ENCODE peak calls at places on chromosomes 5 and 9, in nine cellular contexts. C is heart left ventricle, S is colonic mucosa, J is OCI-LY7, L is heart right ventricle, X is epithelial cell of esophagus, P is spleen, O is neural progenitor cell, D is BE2C. B is an unnamed sample.

GRCh38 chr9:131826966-131827525 is 87.2 kb upstream of the RAPGEF1 start:
- DNase-seq in C (no peak), S (no peak), J (no peak), L (no peak), X (peak), P (no peak), O (no peak), D (no peak), B (no peak)

GRCh38 chr5:72366324-72366976 is 46.3 kb downstream of the PTCD2 start:
- DNase-seq in C (peak), S (peak), J (peak), L (peak), X (peak), P (no peak), O (peak), D (peak), B (no peak)

GRCh38 chr9:84404095-84404686 is 63.6 kb upstream of the SLC28A3 start:
- DNase-seq in C (no peak), S (no peak), J (peak), L (no peak), X (peak), P (no peak), O (peak), D (no peak), B (no peak)

GRCh38 chr5:87754009-87754757 is 341.5 kb upstream of the CCNH start:
- DNase-seq in C (no peak), S (no peak), J (no peak), L (no peak), X (no peak), P (no peak), O (peak), D (no peak), B (no peak)

GRCh38 chr5:54719384-54720306 is 202.1 kb downstream of the SNX18 start:
- DNase-seq in C (peak), S (no peak), J (no peak), L (peak), X (peak), P (no peak), O (peak), D (no peak), B (no peak)

GRCh38 chr9:131046581-131047202 is 37.7 kb downstream of the LAMC3 start:
- DNase-seq in C (peak), S (peak), J (peak), L (peak), X (peak), P (peak), O (peak), D (peak), B (no peak)

GRCh38 chr9:7871977-7872730 is 72.6 kb upstream of the DMAC1 start:
- DNase-seq in C (no peak), S (no peak), J (no peak), L (no peak), X (peak), P (no peak), O (no peak), D (no peak), B (no peak)

GRCh38 chr9:75979362-75979761 is 88.9 kb downstream of the PCSK5 start:
- DNase-seq in C (no peak), S (no peak), J (peak), L (no peak), X (peak), P (no peak), O (no peak), D (peak), B (no peak)

GRCh38 chr9:102479191-102479590 is 515.9 kb upstream of the CYLC2 start:
- DNase-seq in C (no peak), S (no peak), J (no peak), L (no peak), X (no peak), P (no peak), O (no peak), D (no peak), B (no peak)

GRCh38 chr9:15531380-15531779 is 20.6 kb upstream of the PSIP1 start:
- DNase-seq in C (no peak), S (no peak), J (no peak), L (no peak), X (no peak), P (no peak), O (no peak), D (no peak), B (no peak)

GRCh38 chr5:135398160-135398854 is 724 bp downstream of the MACROH2A1 start:
- DNase-seq in C (no peak), S (peak), J (peak), L (no peak), X (peak), P (peak), O (peak), D (peak), B (no peak)

GRCh38 chr5:56170557-56170956 is 62.6 kb downstream of the ANKRD55 start:
- DNase-seq in C (peak), S (no peak), J (no peak), L (peak), X (no peak), P (no peak), O (no peak), D (no peak), B (no peak)

GRCh38 chr5:139401546-139401945 is 2.3 kb downstream of the SPATA24 start:
- DNase-seq in C (no peak), S (no peak), J (no peak), L (no peak), X (no peak), P (no peak), O (no peak), D (no peak), B (no peak)

GRCh38 chr5:69415584-69415958 is 655 bp downstream of the MARVELD2 start:
- DNase-seq in C (no peak), S (peak), J (no peak), L (no peak), X (peak), P (no peak), O (peak), D (no peak), B (no peak)

GRCh38 chr9:24293391-24293790 is 252.3 kb downstream of the IZUMO3 start:
- DNase-seq in C (no peak), S (no peak), J (no peak), L (no peak), X (no peak), P (no peak), O (peak), D (no peak), B (no peak)

GRCh38 chr9:130944510-130945058 is 5.5 kb upstream of the FIBCD1 start:
- DNase-seq in C (no peak), S (no peak), J (no peak), L (no peak), X (no peak), P (no peak), O (no peak), D (no peak), B (no peak)

GRCh38 chr5:19531374-19531952 is 456.5 kb downstream of the CDH18 start:
- DNase-seq in C (no peak), S (no peak), J (no peak), L (no peak), X (peak), P (no peak), O (no peak), D (no peak), B (peak)

GRCh38 chr5:139177809-139178581 is 20.2 kb downstream of the SIL1 start:
- DNase-seq in C (peak), S (peak), J (peak), L (peak), X (no peak), P (no peak), O (no peak), D (peak), B (no peak)

GRCh38 chr5:109805882-109806281 is 116.2 kb downstream of the MAN2A1 start:
- DNase-seq in C (no peak), S (no peak), J (no peak), L (no peak), X (no peak), P (no peak), O (peak), D (peak), B (peak)

GRCh38 chr9:121800376-121800775 is 148.9 kb downstream of the DAB2IP start:
- DNase-seq in C (no peak), S (no peak), J (no peak), L (no peak), X (no peak), P (peak), O (no peak), D (no peak), B (no peak)

GRCh38 chr5:106873558-106873957 is 797.2 kb downstream of the EFNA5 start:
- DNase-seq in C (no peak), S (peak), J (no peak), L (no peak), X (peak), P (no peak), O (no peak), D (no peak), B (no peak)

GRCh38 chr5:105263522-105263921 is 1700.9 kb upstream of the NUDT12 start:
- DNase-seq in C (no peak), S (no peak), J (no peak), L (no peak), X (no peak), P (no peak), O (no peak), D (no peak), B (no peak)

GRCh38 chr5:2895196-2895595 is 143.7 kb upstream of the IRX2 start:
- DNase-seq in C (no peak), S (no peak), J (no peak), L (no peak), X (no peak), P (no peak), O (no peak), D (no peak), B (no peak)

GRCh38 chr9:129451089-129451656 is 169.7 kb downstream of the C9orf50 start:
- DNase-seq in C (peak), S (no peak), J (no peak), L (peak), X (no peak), P (no peak), O (no peak), D (no peak), B (no peak)

GRCh38 chr5:122877518-122877917 is 32.1 kb downstream of the SNX24 start:
- DNase-seq in C (no peak), S (no peak), J (peak), L (no peak), X (no peak), P (no peak), O (no peak), D (no peak), B (no peak)

GRCh38 chr5:65157906-65158603 is 323.7 kb downstream of the ADAMTS6 start:
- DNase-seq in C (no peak), S (peak), J (no peak), L (no peak), X (peak), P (no peak), O (no peak), D (no peak), B (no peak)

GRCh38 chr5:163565492-163565891 is 60.1 kb downstream of the MAT2B start:
- DNase-seq in C (no peak), S (no peak), J (no peak), L (no peak), X (peak), P (no peak), O (peak), D (no peak), B (no peak)

GRCh38 chr9:82571540-82571939 is 491.4 kb downstream of the RASEF start:
- DNase-seq in C (no peak), S (no peak), J (no peak), L (no peak), X (no peak), P (no peak), O (no peak), D (no peak), B (no peak)

GRCh38 chr5:170103447-170103846 is 2.2 kb upstream of the FOXI1 start:
- DNase-seq in C (no peak), S (no peak), J (no peak), L (no peak), X (no peak), P (no peak), O (no peak), D (no peak), B (no peak)

GRCh38 chr5:78361226-78361993 is 993 bp downstream of the SCAMP1 start:
- DNase-seq in C (peak), S (peak), J (peak), L (peak), X (peak), P (no peak), O (peak), D (peak), B (peak)

GRCh38 chr9:98409637-98410173 is 154.3 kb upstream of the TBC1D2 start:
- DNase-seq in C (no peak), S (no peak), J (no peak), L (no peak), X (no peak), P (no peak), O (no peak), D (no peak), B (no peak)

GRCh38 chr9:9563817-9564216 is 1049.0 kb downstream of the PTPRD start:
- DNase-seq in C (no peak), S (no peak), J (no peak), L (no peak), X (peak), P (no peak), O (no peak), D (no peak), B (peak)

GRCh38 chr5:32710335-32710858 is 724 bp upstream of the NPR3 start:
- DNase-seq in C (peak), S (no peak), J (no peak), L (peak), X (no peak), P (no peak), O (peak), D (no peak), B (no peak)

GRCh38 chr5:28430565-28431178 is 1392.3 kb upstream of the CDH9 start:
- DNase-seq in C (no peak), S (no peak), J (no peak), L (no peak), X (no peak), P (no peak), O (no peak), D (no peak), B (peak)
- TF ChIP-seq CTCF in C (no peak), S (no peak), J (no peak), L (no peak), X (no peak), P (no peak), O (no peak), D (no peak), B (no peak)

GRCh38 chr5:8842906-8843590 is 702.8 kb downstream of the SEMA5A start:
- DNase-seq in C (no peak), S (no peak), J (no peak), L (no peak), X (peak), P (no peak), O (peak), D (no peak), B (no peak)
- H3K4me3 ChIP-seq in C (no peak), S (no peak), J (no peak), L (no peak), X (no peak), P (no peak), O (no peak), D (no peak), B (no peak)

GRCh38 chr5:120092649-120093048 is 371.5 kb upstream of the PRR16 start:
- DNase-seq in C (no peak), S (no peak), J (no peak), L (no peak), X (no peak), P (no peak), O (no peak), D (no peak), B (no peak)

GRCh38 chr5:120091376-120091948 is 372.6 kb upstream of the PRR16 start:
- DNase-seq in C (no peak), S (no peak), J (no peak), L (no peak), X (peak), P (no peak), O (no peak), D (no peak), B (no peak)

GRCh38 chr5:120096413-120096812 is 367.7 kb upstream of the PRR16 start:
- DNase-seq in C (no peak), S (no peak), J (no peak), L (no peak), X (peak), P (no peak), O (no peak), D (no peak), B (peak)

GRCh38 chr5:120088831-120089230 is 375.3 kb upstream of the PRR16 start:
- DNase-seq in C (no peak), S (no peak), J (no peak), L (no peak), X (no peak), P (no peak), O (no peak), D (no peak), B (no peak)

DNA sequence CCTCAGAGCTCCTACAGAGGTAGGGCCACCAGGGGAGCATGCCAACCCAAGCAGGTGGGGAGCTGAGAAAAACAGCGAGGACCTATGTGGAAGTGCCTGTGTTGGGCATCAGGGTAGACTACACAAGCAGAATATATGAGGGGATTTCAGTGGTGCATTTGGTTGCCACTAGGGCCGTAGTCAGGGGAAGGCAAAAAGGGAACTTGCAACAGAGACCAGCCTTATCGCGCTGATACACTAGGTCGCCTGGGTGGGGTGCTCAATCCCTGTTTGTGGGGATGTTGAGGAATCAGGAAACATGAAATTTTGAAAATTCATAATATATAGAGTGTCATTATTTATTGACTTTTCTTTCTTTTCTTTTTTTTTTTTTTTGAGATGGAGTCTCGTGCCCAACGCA is 370.9 kb upstream of the PRR16 start:
- DNase-seq in C (no peak), S (no peak), J (peak), L (no peak), X (no peak), P (no peak), O (peak), D (no peak), B (no peak)
- TF ChIP-seq CTCF in C (no peak), S (no peak), J (no peak), L (no peak), X (no peak), P (no peak), O (no peak), D (peak), B (no peak)

GRCh38 chr9:136284951-136285350 is 18.9 kb downstream of the CCDC187 start:
- DNase-seq in C (no peak), S (no peak), J (no peak), L (no peak), X (no peak), P (no peak), O (no peak), D (no peak), B (no peak)
- H3K4me3 ChIP-seq in C (no peak), S (no peak), J (no peak), L (no peak), X (no peak), P (no peak), O (no peak), D (no peak), B (no peak)

DNA sequence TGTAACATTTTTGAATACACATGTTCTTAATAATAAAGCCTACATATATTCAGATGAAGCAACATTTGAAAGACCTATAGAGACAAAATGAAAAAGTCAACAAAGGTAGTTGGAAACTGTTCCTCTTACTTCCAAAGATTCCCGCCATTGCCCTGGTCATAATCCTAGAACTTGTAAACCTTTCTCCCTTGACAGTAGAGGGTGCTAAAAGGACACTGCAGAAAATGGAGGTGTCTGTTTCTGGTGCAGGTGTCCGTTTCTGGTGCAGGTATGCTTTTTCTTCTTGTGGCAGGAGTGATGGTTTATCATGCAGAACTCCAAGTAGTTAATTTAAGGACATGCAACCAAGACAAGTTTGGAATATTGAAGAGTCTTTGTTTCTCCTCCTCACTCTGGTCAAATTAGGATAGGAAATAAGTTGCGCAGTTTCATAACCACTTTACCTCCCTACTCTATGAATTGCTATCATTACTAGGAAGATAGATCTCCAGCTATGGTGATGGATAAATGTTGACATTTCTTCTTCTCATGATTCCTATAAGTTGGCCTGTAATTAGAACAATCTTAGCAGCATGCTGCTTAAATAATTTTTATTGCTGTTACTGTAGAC is 56.0 kb upstream of the FAM174A start:
- DNase-seq in C (no peak), S (no peak), J (peak), L (no peak), X (peak), P (no peak), O (peak), D (peak), B (no peak)
- TF ChIP-seq CTCF in C (peak), S (no peak), J (peak), L (peak), X (peak), P (no peak), O (peak), D (peak), B (peak)

B was measured in epithelial cell of proximal tubule.